ENCODE peak calls at places on chromosomes 3 and 15, in six cellular contexts. S is posterior cingulate gyrus; R is Calu3; D is lung; J is activated CD4-positive, alpha-beta T cell treated with anti-CD3 and anti-CD28 coated beads, Interleukin-2, amount 10 ng/mL, durations not matched to agents 7 days and 5 days; U is left ventricle myocardium inferior. X is an unnamed sample.

GRCh38 chr3:167732313-167733065 is 2.2 kb downstream of the PDCD10 start:
- DNase-seq in D (no peak), S (no peak), R (no peak), J (no peak), U (no peak), X (no peak)

GRCh38 chr3:157063926-157064325 is 96.0 kb downstream of the CCNL1 start:
- DNase-seq in J (no peak), R (no peak), D (no peak), S (no peak), U (no peak), X (no peak)

GRCh38 chr15:69697913-69698312 is 245.3 kb downstream of the RPLP1 start:
- DNase-seq in J (no peak), U (peak; percentile 22), D (no peak), S (no peak), R (no peak), X (no peak)

GRCh38 chr15:23069496-23070166 is 30.3 kb upstream of the TUBGCP5 start:
- DNase-seq in S (no peak), D (no peak), J (no peak), R (no peak), U (no peak), X (no peak)

GRCh38 chr3:104892044-104892443 is 474.7 kb upstream of the ALCAM start:
- DNase-seq in S (no peak), R (no peak), D (no peak), J (no peak), U (no peak), X (no peak)

GRCh38 chr3:11291808-11292207 is 19.6 kb downstream of the ATG7 start:
- DNase-seq in D (no peak), R (no peak), S (no peak), J (no peak), U (no peak), X (no peak)

GRCh38 chr15:70535071-70535954 is 228.0 kb downstream of the UACA start:
- DNase-seq in J (peak; percentile 83), R (no peak), D (no peak), S (no peak), U (no peak), X (peak; percentile 57)

GRCh38 chr15:85354948-85355347 is 25.5 kb upstream of the AKAP13 start:
- DNase-seq in J (no peak), S (no peak), U (no peak), R (no peak), D (no peak), X (no peak)

GRCh38 chr3:67692621-67693020 is 38.2 kb upstream of the SUCLG2 start:
- DNase-seq in D (no peak), U (no peak), R (no peak), S (no peak), J (no peak), X (no peak)

GRCh38 chr15:40051616-40052415 is 12.8 kb upstream of the SRP14 start:
- DNase-seq in J (no peak), U (no peak), R (no peak), D (no peak), S (no peak), X (no peak)

GRCh38 chr3:8964436-8965370 is 1.4 kb upstream of the RAD18 start:
- DNase-seq in D (no peak), R (peak; percentile 45), J (no peak), S (no peak), U (no peak), X (no peak)

GRCh38 chr15:70208332-70208731 is 110.6 kb upstream of the TLE3 start:
- DNase-seq in U (no peak), R (no peak), J (no peak), D (no peak), S (no peak), X (no peak)

GRCh38 chr15:89023311-89023961 is 64.8 kb upstream of the ABHD2 start:
- DNase-seq in S (no peak), U (no peak), J (no peak), R (no peak), D (no peak), X (no peak)

GRCh38 chr3:17111556-17111955 is 226.8 kb downstream of the PLCL2 start:
- DNase-seq in R (no peak), U (no peak), S (no peak), J (no peak), D (no peak), X (no peak)

GRCh38 chr15:83605595-83605994 is 48.3 kb upstream of the ADAMTSL3 start:
- DNase-seq in S (no peak), R (no peak), U (peak; percentile 41), J (no peak), D (no peak), X (no peak)

GRCh38 chr3:189490337-189490736 is 140.9 kb upstream of the TP63 start:
- DNase-seq in R (peak; percentile 38), U (no peak), J (no peak), S (no peak), D (no peak), X (no peak)

X was measured in T-helper 1 cell.